ENCODE peak calls at places on chromosomes 16 and 17, in five cellular contexts. One of them, this sample, is unnamed.

GRCh38 chr17:4498461-4499397 is at the start of gene SPNS2:
- DNase-seq in NCI-H1417: peak; percentile 66
- DNase-seq in T47D: peak; percentile 71
- DNase-seq in NCI-H1436: peak; percentile 45
- DNase-seq in activated T-cell treated with anti-CD3 and anti-CD28 coated beads for 1 hour: peak; percentile 47
- DNase-seq in this sample: no peak

GRCh38 chr17:56641894-56642293 is 48.4 kb downstream of the NOG start:
- DNase-seq in NCI-H1417: no peak
- DNase-seq in T47D: no peak
- DNase-seq in NCI-H1436: no peak
- DNase-seq in activated T-cell treated with anti-CD3 and anti-CD28 coated beads for 1 hour: no peak
- DNase-seq in this sample: no peak

GRCh38 chr16:85853641-85854545 is 45.1 kb upstream of the IRF8 start:
- DNase-seq in NCI-H1417: no peak
- DNase-seq in T47D: no peak
- DNase-seq in NCI-H1436: no peak
- DNase-seq in activated T-cell treated with anti-CD3 and anti-CD28 coated beads for 1 hour: no peak
- DNase-seq in this sample: no peak

GRCh38 chr17:39208136-39208535 is 8.1 kb downstream of the RPL19 start:
- DNase-seq in NCI-H1417: no peak
- DNase-seq in T47D: no peak
- DNase-seq in NCI-H1436: no peak
- DNase-seq in activated T-cell treated with anti-CD3 and anti-CD28 coated beads for 1 hour: no peak
- DNase-seq in this sample: no peak

GRCh38 chr17:8123695-8124349 is at the start of gene HES7:
- DNase-seq in NCI-H1417: no peak
- DNase-seq in T47D: no peak
- DNase-seq in NCI-H1436: no peak
- DNase-seq in activated T-cell treated with anti-CD3 and anti-CD28 coated beads for 1 hour: no peak
- DNase-seq in this sample: no peak

GRCh38 chr16:47672475-47672874 is 211.3 kb downstream of the PHKB start:
- DNase-seq in NCI-H1417: no peak
- DNase-seq in T47D: no peak
- DNase-seq in NCI-H1436: no peak
- DNase-seq in activated T-cell treated with anti-CD3 and anti-CD28 coated beads for 1 hour: no peak
- DNase-seq in this sample: no peak

GRCh38 chr17:40176409-40177110 is 710 bp upstream of the RAPGEFL1 start:
- DNase-seq in NCI-H1417: peak; percentile 74
- DNase-seq in T47D: peak; percentile 89
- DNase-seq in NCI-H1436: no peak
- DNase-seq in activated T-cell treated with anti-CD3 and anti-CD28 coated beads for 1 hour: no peak
- DNase-seq in this sample: peak; percentile 41

GRCh38 chr16:3654249-3654991 is at the start of gene DNASE1:
- DNase-seq in NCI-H1417: no peak
- DNase-seq in T47D: peak; percentile 74
- DNase-seq in NCI-H1436: peak; percentile 15
- DNase-seq in activated T-cell treated with anti-CD3 and anti-CD28 coated beads for 1 hour: peak; percentile 35
- DNase-seq in this sample: no peak

GRCh38 chr17:77836557-77837041 is 121.9 kb upstream of the TNRC6C start:
- DNase-seq in NCI-H1417: no peak
- DNase-seq in T47D: peak; percentile 80
- DNase-seq in NCI-H1436: no peak
- DNase-seq in activated T-cell treated with anti-CD3 and anti-CD28 coated beads for 1 hour: no peak
- DNase-seq in this sample: peak; percentile 95

GRCh38 chr16:59259074-59259963 is 525.2 kb upstream of the GOT2 start:
- DNase-seq in NCI-H1417: no peak
- DNase-seq in T47D: no peak
- DNase-seq in NCI-H1436: no peak
- DNase-seq in activated T-cell treated with anti-CD3 and anti-CD28 coated beads for 1 hour: no peak
- DNase-seq in this sample: no peak

GRCh38 chr16:74304164-74304834 is 7.7 kb downstream of the PSMD7 start:
- DNase-seq in NCI-H1417: no peak
- DNase-seq in T47D: peak; percentile 43
- DNase-seq in NCI-H1436: no peak
- DNase-seq in activated T-cell treated with anti-CD3 and anti-CD28 coated beads for 1 hour: no peak
- DNase-seq in this sample: no peak

GRCh38 chr16:70422543-70422942 is 16.4 kb downstream of the ST3GAL2 start:
- DNase-seq in NCI-H1417: no peak
- DNase-seq in T47D: no peak
- DNase-seq in NCI-H1436: no peak
- DNase-seq in activated T-cell treated with anti-CD3 and anti-CD28 coated beads for 1 hour: no peak
- DNase-seq in this sample: no peak

GRCh38 chr16:28205117-28205899 is 6.5 kb downstream of the XPO6 start:
- DNase-seq in NCI-H1417: no peak
- DNase-seq in T47D: no peak
- DNase-seq in NCI-H1436: no peak
- DNase-seq in activated T-cell treated with anti-CD3 and anti-CD28 coated beads for 1 hour: no peak
- DNase-seq in this sample: no peak

GRCh38 chr17:17088511-17089205 is 46.4 kb downstream of the MPRIP start:
- DNase-seq in NCI-H1417: peak; percentile 35
- DNase-seq in T47D: no peak
- DNase-seq in NCI-H1436: no peak
- DNase-seq in activated T-cell treated with anti-CD3 and anti-CD28 coated beads for 1 hour: no peak
- DNase-seq in this sample: no peak

GRCh38 chr16:19555938-19556778 is 655 bp downstream of the VPS35L start:
- DNase-seq in NCI-H1417: no peak
- DNase-seq in T47D: peak; percentile 17
- DNase-seq in NCI-H1436: no peak
- DNase-seq in activated T-cell treated with anti-CD3 and anti-CD28 coated beads for 1 hour: no peak
- DNase-seq in this sample: peak; percentile 21

GRCh38 chr17:66777689-66778225 is 57.2 kb upstream of the CACNG5 start:
- DNase-seq in NCI-H1417: peak; percentile 18
- DNase-seq in T47D: peak; percentile 37
- DNase-seq in NCI-H1436: peak; percentile 20
- DNase-seq in activated T-cell treated with anti-CD3 and anti-CD28 coated beads for 1 hour: no peak
- DNase-seq in this sample: no peak

GRCh38 chr17:77373298-77374169 is 232.8 kb downstream of the SEC14L1 start:
- DNase-seq in NCI-H1417: peak; percentile 46
- DNase-seq in T47D: no peak
- DNase-seq in NCI-H1436: no peak
- DNase-seq in activated T-cell treated with anti-CD3 and anti-CD28 coated beads for 1 hour: no peak
- DNase-seq in this sample: no peak

GRCh38 chr16:85360323-85361277 is 248.3 kb upstream of the CIBAR2 start:
- DNase-seq in NCI-H1417: peak; percentile 90
- DNase-seq in T47D: no peak
- DNase-seq in NCI-H1436: peak; percentile 88
- DNase-seq in activated T-cell treated with anti-CD3 and anti-CD28 coated beads for 1 hour: no peak
- DNase-seq in this sample: no peak

This sample was measured in LNCaP clone FGC.